ENCODE peak calls at places on chromosomes 5 and 9, in seven cellular contexts. F, M, B, T, N, W and E are unnamed samples.
A peak's percentile ranks its signal among the peaks of the same experiment; 100 is the strongest.

GRCh38 chr9:136629001-136629878 is 33.5 kb upstream of the EGFL7 start:
- DNase-seq in T (no peak), M (no peak), W (no peak), F (no peak), B (no peak), N (no peak), E (no peak)

GRCh38 chr5:131230406-131230805 is 33.4 kb upstream of the CDC42SE2 start:
- DNase-seq in N (no peak), W (peak; percentile 83), M (peak; percentile 23), B (no peak), T (no peak), F (no peak), E (no peak)

GRCh38 chr5:74316064-74316586 is 324.4 kb downstream of the ENC1 start:
- DNase-seq in N (peak; percentile 99), W (peak; percentile 100), B (no peak), F (peak; percentile 82), T (peak; percentile 95), M (peak; percentile 81), E (peak; percentile 98)

GRCh38 chr9:23683021-23683431 is 143.0 kb downstream of the ELAVL2 start:
- DNase-seq in W (peak; percentile 35), F (peak; percentile 65), M (no peak), B (no peak), T (peak; percentile 41), N (peak; percentile 49), E (no peak)

GRCh38 chr9:129052592-129052991 is 16.2 kb downstream of the MIGA2 start:
- DNase-seq in T (no peak), N (no peak), M (peak; percentile 35), W (no peak), F (peak; percentile 97), B (no peak), E (peak; percentile 80)

GRCh38 chr5:30849801-30850370 is 343.6 kb upstream of the CDH6 start:
- DNase-seq in F (peak; percentile 93), M (peak; percentile 74), W (peak; percentile 8), N (peak; percentile 95), T (peak; percentile 1), B (no peak), E (no peak)

GRCh38 chr9:73149371-73150067 is 2.1 kb upstream of the ANXA1 start:
- DNase-seq in F (peak; percentile 79), N (peak; percentile 91), T (peak; percentile 81), W (peak; percentile 82), B (no peak), M (peak; percentile 75), E (no peak)

GRCh38 chr5:171272996-171273970 is 35.8 kb upstream of the TLX3 start:
- DNase-seq in F (peak; percentile 60), N (peak; percentile 31), T (no peak), M (peak; percentile 55), W (peak; percentile 85), B (no peak), E (no peak)

GRCh38 chr5:17203329-17204132 is 13.9 kb upstream of the BASP1 start:
- DNase-seq in B (no peak), N (peak; percentile 60), W (peak; percentile 65), F (peak; percentile 97), T (peak; percentile 79), M (peak; percentile 76), E (no peak)

GRCh38 chr5:172008689-172009141 is 2.3 kb upstream of the FBXW11 start:
- DNase-seq in N (peak; percentile 75), F (no peak), T (no peak), B (no peak), W (peak; percentile 90), M (no peak), E (no peak)

GRCh38 chr9:137190315-137190853 is 1.9 kb downstream of the SSNA1 start:
- DNase-seq in T (no peak), W (no peak), F (peak; percentile 32), N (no peak), M (no peak), B (no peak), E (no peak)

GRCh38 chr5:158435161-158435616 is 576.2 kb upstream of the CLINT1 start:
- DNase-seq in F (no peak), W (no peak), B (no peak), M (no peak), T (no peak), N (peak; percentile 79), E (no peak)

GRCh38 chr5:37111426-37112382 is 137.5 kb downstream of the CPLANE1 start:
- DNase-seq in F (no peak), T (no peak), N (peak; percentile 31), M (no peak), B (no peak), W (no peak), E (no peak)

GRCh38 chr9:5835808-5836207 is 2.9 kb upstream of the ERMP1 start:
- DNase-seq in B (no peak), F (no peak), T (no peak), W (no peak), N (no peak), M (no peak), E (no peak)

GRCh38 chr9:104586496-104587180 is 12.6 kb downstream of the OR13C5 start:
- DNase-seq in B (no peak), W (no peak), M (no peak), F (no peak), N (no peak), T (no peak), E (no peak)

DNA sequence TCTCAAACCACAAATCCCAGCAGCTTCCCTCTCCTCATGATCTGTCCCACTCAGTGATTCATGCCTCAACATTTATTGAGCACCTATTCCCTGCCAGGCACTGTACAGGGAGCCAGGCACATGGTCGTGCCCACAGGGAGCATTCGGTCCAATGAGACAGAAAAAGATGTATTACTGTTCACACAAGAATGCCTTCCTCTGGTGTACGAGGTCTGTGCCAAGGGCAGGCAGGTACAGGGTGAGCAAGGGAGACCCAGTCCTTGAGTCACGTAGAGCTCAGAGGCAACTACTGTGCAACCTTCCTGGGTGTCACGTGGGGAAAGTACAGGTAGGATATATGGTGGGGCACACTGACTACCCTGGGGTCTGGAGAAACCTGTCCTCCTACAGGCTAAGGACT is 4.6 kb downstream of the CNTFR start:
- DNase-seq in W (no peak), M (no peak), B (no peak), F (no peak), N (no peak), T (no peak), E (no peak)
- H3K27ac ChIP-seq in W (no peak overlapping the region), M (no peak overlapping the region), B (no peak overlapping the region), F (no peak overlapping the region), N (no peak overlapping the region), T (no peak overlapping the region), E (no peak overlapping the region)

GRCh38 chr5:140244525-140245025 is 58.3 kb downstream of the PFDN1 start:
- DNase-seq in M (peak; percentile 87), T (peak; percentile 90), N (peak; percentile 86), F (peak; percentile 93), B (peak; percentile 54), W (peak; percentile 95), E (peak; percentile 52)
- H3K27ac ChIP-seq in M (no peak overlapping the region), T (no peak overlapping the region), N (peak overlapping the region; percentile 31), F (peak overlapping the region; percentile 90), B (no peak overlapping the region), W (no peak overlapping the region), E (no peak overlapping the region)

GRCh38 chr5:141039517-141039916 is 11.7 kb upstream of the PCDHB1 start:
- DNase-seq in W (peak; percentile 18), T (no peak), M (peak; percentile 35), N (no peak), F (peak; percentile 88), B (no peak), E (no peak)

GRCh38 chr5:141040093-141040762 is 10.9 kb upstream of the PCDHB1 start:
- DNase-seq in T (no peak), N (no peak), M (peak; percentile 75), F (peak; percentile 79), W (peak; percentile 89), B (no peak), E (peak; percentile 3)

GRCh38 chr5:141041427-141041785 is 9.8 kb upstream of the PCDHB1 start:
- DNase-seq in B (no peak), W (no peak), N (no peak), T (no peak), M (no peak), F (no peak), E (no peak)

GRCh38 chr5:141039061-141039460 is 12.1 kb upstream of the PCDHB1 start:
- DNase-seq in T (no peak), W (no peak), M (no peak), B (no peak), F (no peak), N (no peak), E (no peak)

DNA sequence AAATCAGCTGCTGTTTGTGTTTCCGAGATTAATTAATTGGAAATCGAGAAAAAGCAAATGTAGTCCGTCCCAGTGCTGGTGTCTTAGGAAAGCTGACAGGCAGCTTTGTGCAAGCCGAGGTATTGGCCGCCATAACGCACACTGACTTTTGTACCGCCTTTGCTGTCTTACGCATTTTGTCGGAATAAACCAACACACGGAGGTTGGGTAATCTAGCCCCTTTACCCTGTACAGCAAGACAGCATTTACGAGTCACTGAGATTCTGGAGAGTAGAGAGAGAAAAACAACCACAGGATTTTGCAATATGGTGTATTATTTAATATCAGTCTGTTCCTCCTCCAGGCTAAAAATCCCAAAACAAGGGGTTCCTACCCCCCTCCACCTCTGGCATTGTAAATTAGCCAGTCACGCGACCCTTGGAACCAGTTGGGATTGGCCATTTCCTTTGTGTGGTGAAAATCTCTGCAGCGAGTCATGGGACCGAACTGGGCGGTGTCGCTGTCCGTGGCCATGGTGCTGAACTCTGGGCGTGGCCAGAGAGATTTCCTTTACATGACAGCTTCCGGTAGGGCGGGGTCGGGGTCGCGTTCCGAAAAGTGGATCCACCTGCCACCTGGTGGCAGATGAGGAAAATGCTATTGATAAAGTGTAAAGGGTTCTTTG is 10.3 kb upstream of the PCDHB1 start:
- DNase-seq in F (peak; percentile 95), N (peak; percentile 45), B (peak; percentile 8), T (peak; percentile 37), M (peak; percentile 96), W (peak; percentile 99), E (peak; percentile 63)
- H3K27ac ChIP-seq in F (peak overlapping the region; percentile 79), N (no peak overlapping the region), B (no peak overlapping the region), T (no peak overlapping the region), M (peak overlapping the region; percentile 72), W (no peak overlapping the region), E (peak overlapping the region; percentile 14)

GRCh38 chr5:132364319-132364718 is 5.2 kb upstream of the SLC22A5 start:
- DNase-seq in M (peak; percentile 87), F (peak; percentile 80), B (no peak), N (peak; percentile 79), W (no peak), T (no peak), E (peak; percentile 73)
- H3K27ac ChIP-seq in M (peak overlapping the region; percentile 94), F (peak overlapping the region; percentile 44), B (no peak overlapping the region), N (no peak overlapping the region), W (no peak overlapping the region), T (no peak overlapping the region), E (peak overlapping the region; percentile 97)

GRCh38 chr5:176859916-176860315 is 39.2 kb downstream of the HK3 start:
- DNase-seq in W (no peak), B (no peak), M (no peak), T (no peak), N (no peak), F (no peak), E (no peak)
- H3K27ac ChIP-seq in W (no peak overlapping the region), B (no peak overlapping the region), M (no peak overlapping the region), T (no peak overlapping the region), N (no peak overlapping the region), F (no peak overlapping the region), E (no peak overlapping the region)

GRCh38 chr9:124366476-124367220 is 48.6 kb downstream of the PSMB7 start:
- DNase-seq in B (no peak), T (no peak), F (peak; percentile 30), W (no peak), N (peak; percentile 82), M (no peak), E (peak; percentile 27)
- H3K27ac ChIP-seq in B (no peak overlapping the region), T (no peak overlapping the region), F (no peak overlapping the region), W (no peak overlapping the region), N (no peak overlapping the region), M (no peak overlapping the region), E (peak overlapping the region; percentile 17)

GRCh38 chr9:98357921-98358535 is 102.6 kb upstream of the TBC1D2 start:
- DNase-seq in W (no peak), N (peak; percentile 59), B (no peak), T (no peak), M (peak; percentile 20), F (peak; percentile 66), E (no peak)
- H3K27ac ChIP-seq in W (no peak overlapping the region), N (no peak overlapping the region), B (no peak overlapping the region), T (no peak overlapping the region), M (no peak overlapping the region), F (peak overlapping the region; percentile 63), E (no peak overlapping the region)